ENCODE peak calls at places on chromosomes 12 and 14, in ten cellular contexts. One of them, this sample, is unnamed.

GRCh38 chr14:88545256-88545655 is 9.6 kb downstream of the PTPN21 start:
- DNase-seq in nephron progenitor cell: no peak
- DNase-seq in HFFc6: no peak
- DNase-seq in neural progenitor cell: no peak
- DNase-seq in H9: no peak
- DNase-seq in PC-3: no peak
- DNase-seq in B cell: no peak
- DNase-seq in lower leg skin: no peak
- DNase-seq in GM12865: no peak
- DNase-seq in mucosa of descending colon: no peak
- DNase-seq in this sample: no peak

GRCh38 chr12:60152756-60153155 is 556.9 kb downstream of the SLC16A7 start:
- DNase-seq in nephron progenitor cell: no peak
- DNase-seq in HFFc6: no peak
- DNase-seq in neural progenitor cell: no peak
- DNase-seq in H9: no peak
- DNase-seq in PC-3: peak
- DNase-seq in B cell: no peak
- DNase-seq in lower leg skin: no peak
- DNase-seq in GM12865: no peak
- DNase-seq in mucosa of descending colon: no peak
- DNase-seq in this sample: no peak

GRCh38 chr12:79949098-79949497 is 14.2 kb upstream of the PPP1R12A start:
- DNase-seq in nephron progenitor cell: no peak
- DNase-seq in HFFc6: no peak
- DNase-seq in neural progenitor cell: no peak
- DNase-seq in H9: no peak
- DNase-seq in PC-3: no peak
- DNase-seq in B cell: no peak
- DNase-seq in lower leg skin: no peak
- DNase-seq in GM12865: no peak
- DNase-seq in mucosa of descending colon: no peak
- DNase-seq in this sample: no peak

GRCh38 chr12:75662501-75663159 is 151.2 kb upstream of the KRR1 start:
- DNase-seq in nephron progenitor cell: no peak
- DNase-seq in HFFc6: no peak
- DNase-seq in neural progenitor cell: no peak
- DNase-seq in H9: no peak
- DNase-seq in PC-3: no peak
- DNase-seq in B cell: no peak
- DNase-seq in lower leg skin: no peak
- DNase-seq in GM12865: no peak
- DNase-seq in mucosa of descending colon: no peak
- DNase-seq in this sample: no peak

GRCh38 chr12:57888407-57889157 is 42.1 kb upstream of the CTDSP2 start:
- DNase-seq in nephron progenitor cell: no peak
- DNase-seq in HFFc6: peak
- DNase-seq in neural progenitor cell: peak
- DNase-seq in H9: peak
- DNase-seq in PC-3: peak
- DNase-seq in B cell: no peak
- DNase-seq in lower leg skin: peak
- DNase-seq in GM12865: peak
- DNase-seq in mucosa of descending colon: peak
- DNase-seq in this sample: no peak

GRCh38 chr12:68880660-68881325 is 52.2 kb downstream of the CPM start:
- DNase-seq in nephron progenitor cell: no peak
- DNase-seq in HFFc6: no peak
- DNase-seq in neural progenitor cell: no peak
- DNase-seq in H9: no peak
- DNase-seq in PC-3: peak
- DNase-seq in B cell: no peak
- DNase-seq in lower leg skin: no peak
- DNase-seq in GM12865: no peak
- DNase-seq in mucosa of descending colon: no peak
- DNase-seq in this sample: no peak

GRCh38 chr12:90090929-90091651 is 382.5 kb upstream of the ATP2B1 start:
- DNase-seq in nephron progenitor cell: no peak
- DNase-seq in HFFc6: peak
- DNase-seq in neural progenitor cell: peak
- DNase-seq in H9: no peak
- DNase-seq in PC-3: peak
- DNase-seq in B cell: no peak
- DNase-seq in lower leg skin: peak
- DNase-seq in GM12865: no peak
- DNase-seq in mucosa of descending colon: peak
- DNase-seq in this sample: no peak

GRCh38 chr12:123942277-123942653 is 30.4 kb downstream of the CCDC92 start:
- DNase-seq in nephron progenitor cell: no peak
- DNase-seq in HFFc6: peak
- DNase-seq in neural progenitor cell: no peak
- DNase-seq in H9: no peak
- DNase-seq in PC-3: peak
- DNase-seq in B cell: no peak
- DNase-seq in lower leg skin: no peak
- DNase-seq in GM12865: no peak
- DNase-seq in mucosa of descending colon: no peak
- DNase-seq in this sample: no peak

DNA sequence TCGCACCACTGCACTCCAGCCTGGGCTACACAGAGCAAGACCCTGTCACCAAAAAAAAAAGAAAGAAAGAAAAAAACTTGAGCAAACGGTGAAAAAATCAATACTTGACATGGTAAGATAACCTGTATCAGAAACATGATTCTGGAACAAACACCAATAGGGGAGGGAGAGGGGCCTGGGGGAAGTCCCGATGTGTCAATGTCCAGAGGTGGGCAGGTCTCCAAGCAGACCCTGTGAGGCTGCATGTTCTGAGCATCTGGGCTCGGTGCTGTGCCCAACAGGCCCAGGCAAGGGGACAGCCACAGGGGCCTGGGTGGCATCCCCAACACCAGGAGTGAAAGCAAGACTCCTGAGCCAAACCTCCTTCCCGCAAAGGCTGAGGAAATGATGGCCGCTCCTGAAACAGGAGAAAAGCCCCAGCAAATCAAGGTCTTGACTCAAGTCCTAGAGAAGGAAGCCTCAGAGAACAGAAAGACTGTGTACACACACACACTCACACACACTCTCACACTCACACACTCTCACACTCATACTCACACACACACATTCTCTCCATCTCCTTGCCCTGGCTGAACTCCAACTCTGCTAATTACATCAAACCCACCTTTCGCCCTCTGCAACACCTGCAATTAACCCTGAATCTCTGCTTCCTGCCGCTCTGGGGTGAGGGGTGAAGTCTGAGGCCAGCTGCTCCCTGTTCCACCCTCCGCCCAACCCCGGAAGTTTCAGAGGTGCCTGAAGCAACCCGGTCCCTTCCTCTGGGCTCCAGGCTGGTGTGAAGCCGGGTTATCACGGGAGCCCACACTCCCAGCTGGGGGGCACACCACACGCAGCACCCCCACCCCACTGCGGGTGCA is 20.4 kb downstream of the CCDC88C start:
- DNase-seq in nephron progenitor cell: no peak
- DNase-seq in HFFc6: no peak
- DNase-seq in neural progenitor cell: no peak
- DNase-seq in H9: peak
- DNase-seq in PC-3: no peak
- DNase-seq in B cell: peak
- DNase-seq in lower leg skin: no peak
- DNase-seq in GM12865: peak
- DNase-seq in mucosa of descending colon: peak
- DNase-seq in this sample: no peak
- TF ChIP-seq CTCF in nephron progenitor cell: no peak
- TF ChIP-seq CTCF in HFFc6: no peak
- TF ChIP-seq CTCF in neural progenitor cell: no peak
- TF ChIP-seq CTCF in H9: no peak
- TF ChIP-seq CTCF in PC-3: no peak
- TF ChIP-seq CTCF in B cell: no peak
- TF ChIP-seq CTCF in lower leg skin: no peak
- TF ChIP-seq CTCF in GM12865: no peak
- TF ChIP-seq CTCF in mucosa of descending colon: no peak
- TF ChIP-seq CTCF in this sample: no peak

GRCh38 chr12:47025349-47025748 is 54.1 kb upstream of the PCED1B start:
- DNase-seq in nephron progenitor cell: no peak
- DNase-seq in HFFc6: no peak
- DNase-seq in neural progenitor cell: no peak
- DNase-seq in H9: no peak
- DNase-seq in PC-3: no peak
- DNase-seq in B cell: no peak
- DNase-seq in lower leg skin: no peak
- DNase-seq in GM12865: no peak
- DNase-seq in mucosa of descending colon: no peak
- DNase-seq in this sample: no peak

GRCh38 chr12:47023944-47024343 is 55.5 kb upstream of the PCED1B start:
- DNase-seq in nephron progenitor cell: no peak
- DNase-seq in HFFc6: no peak
- DNase-seq in neural progenitor cell: no peak
- DNase-seq in H9: no peak
- DNase-seq in PC-3: peak
- DNase-seq in B cell: no peak
- DNase-seq in lower leg skin: no peak
- DNase-seq in GM12865: no peak
- DNase-seq in mucosa of descending colon: no peak
- DNase-seq in this sample: no peak

GRCh38 chr12:47023311-47023710 is 56.1 kb upstream of the PCED1B start:
- DNase-seq in nephron progenitor cell: no peak
- DNase-seq in HFFc6: no peak
- DNase-seq in neural progenitor cell: no peak
- DNase-seq in H9: no peak
- DNase-seq in PC-3: no peak
- DNase-seq in B cell: no peak
- DNase-seq in lower leg skin: no peak
- DNase-seq in GM12865: no peak
- DNase-seq in mucosa of descending colon: no peak
- DNase-seq in this sample: no peak

GRCh38 chr12:47025798-47026197 is 53.6 kb upstream of the PCED1B start:
- DNase-seq in nephron progenitor cell: no peak
- DNase-seq in HFFc6: no peak
- DNase-seq in neural progenitor cell: no peak
- DNase-seq in H9: no peak
- DNase-seq in PC-3: no peak
- DNase-seq in B cell: no peak
- DNase-seq in lower leg skin: no peak
- DNase-seq in GM12865: no peak
- DNase-seq in mucosa of descending colon: no peak
- DNase-seq in this sample: no peak

GRCh38 chr12:47024463-47024862 is 55.0 kb upstream of the PCED1B start:
- DNase-seq in nephron progenitor cell: no peak
- DNase-seq in HFFc6: no peak
- DNase-seq in neural progenitor cell: no peak
- DNase-seq in H9: no peak
- DNase-seq in PC-3: no peak
- DNase-seq in B cell: no peak
- DNase-seq in lower leg skin: no peak
- DNase-seq in GM12865: no peak
- DNase-seq in mucosa of descending colon: no peak
- DNase-seq in this sample: no peak
- TF ChIP-seq CTCF in nephron progenitor cell: no peak
- TF ChIP-seq CTCF in HFFc6: no peak
- TF ChIP-seq CTCF in neural progenitor cell: no peak
- TF ChIP-seq CTCF in H9: no peak
- TF ChIP-seq CTCF in PC-3: no peak
- TF ChIP-seq CTCF in B cell: no peak
- TF ChIP-seq CTCF in lower leg skin: no peak
- TF ChIP-seq CTCF in GM12865: no peak
- TF ChIP-seq CTCF in mucosa of descending colon: no peak
- TF ChIP-seq CTCF in this sample: no peak

GRCh38 chr14:77376771-77377501 is at the start of the genes SAMD15 and TMED8:
- DNase-seq in nephron progenitor cell: peak
- DNase-seq in HFFc6: peak
- DNase-seq in neural progenitor cell: peak
- DNase-seq in H9: peak
- DNase-seq in PC-3: peak
- DNase-seq in B cell: peak
- DNase-seq in lower leg skin: peak
- DNase-seq in GM12865: peak
- DNase-seq in mucosa of descending colon: peak
- DNase-seq in this sample: peak
- TF ChIP-seq CTCF in nephron progenitor cell: no peak
- TF ChIP-seq CTCF in HFFc6: peak
- TF ChIP-seq CTCF in neural progenitor cell: peak
- TF ChIP-seq CTCF in H9: peak
- TF ChIP-seq CTCF in PC-3: peak
- TF ChIP-seq CTCF in B cell: peak
- TF ChIP-seq CTCF in lower leg skin: no peak
- TF ChIP-seq CTCF in GM12865: no peak
- TF ChIP-seq CTCF in mucosa of descending colon: no peak
- TF ChIP-seq CTCF in this sample: peak

GRCh38 chr12:54723653-54724256 is 75.6 kb upstream of the DCD start:
- DNase-seq in nephron progenitor cell: no peak
- DNase-seq in HFFc6: no peak
- DNase-seq in neural progenitor cell: peak
- DNase-seq in H9: peak
- DNase-seq in PC-3: peak
- DNase-seq in B cell: peak
- DNase-seq in lower leg skin: no peak
- DNase-seq in GM12865: peak
- DNase-seq in mucosa of descending colon: no peak
- DNase-seq in this sample: peak

GRCh38 chr12:54719691-54720090 is 71.5 kb upstream of the DCD start:
- DNase-seq in nephron progenitor cell: no peak
- DNase-seq in HFFc6: no peak
- DNase-seq in neural progenitor cell: no peak
- DNase-seq in H9: no peak
- DNase-seq in PC-3: no peak
- DNase-seq in B cell: no peak
- DNase-seq in lower leg skin: no peak
- DNase-seq in GM12865: no peak
- DNase-seq in mucosa of descending colon: no peak
- DNase-seq in this sample: no peak

GRCh38 chr12:54721312-54721711 is 73.1 kb upstream of the DCD start:
- DNase-seq in nephron progenitor cell: no peak
- DNase-seq in HFFc6: no peak
- DNase-seq in neural progenitor cell: no peak
- DNase-seq in H9: no peak
- DNase-seq in PC-3: no peak
- DNase-seq in B cell: no peak
- DNase-seq in lower leg skin: no peak
- DNase-seq in GM12865: no peak
- DNase-seq in mucosa of descending colon: no peak
- DNase-seq in this sample: no peak

DNA sequence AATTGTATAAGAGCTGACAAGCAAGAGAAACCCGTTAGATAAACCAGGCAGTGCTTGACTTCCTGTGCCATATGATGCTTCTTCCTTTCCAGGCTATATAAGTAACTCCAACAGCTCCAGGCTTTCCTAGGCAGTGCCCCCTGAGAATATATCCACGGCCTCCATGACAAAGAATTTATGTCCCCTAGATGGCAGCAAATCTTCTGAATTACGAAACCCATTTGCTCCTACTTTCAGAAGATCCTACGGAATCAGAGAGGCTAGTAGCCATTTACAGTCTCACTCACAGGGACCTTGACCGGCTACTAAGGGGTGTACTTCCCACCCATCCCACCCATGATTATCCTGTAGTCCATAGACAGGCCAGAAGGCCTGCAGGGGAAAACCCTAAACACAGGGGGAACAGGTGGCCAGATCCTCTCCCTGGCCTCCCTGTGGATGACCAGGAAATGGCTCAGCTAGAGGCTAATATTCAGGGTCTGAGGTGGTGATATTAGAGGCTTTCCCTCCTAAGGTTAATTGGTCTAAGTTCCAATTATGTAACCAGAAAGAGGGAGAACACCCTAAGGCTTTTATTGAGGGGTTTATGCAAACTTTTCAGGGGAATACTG is 77.2 kb upstream of the DCD start:
- DNase-seq in nephron progenitor cell: peak
- DNase-seq in HFFc6: peak
- DNase-seq in neural progenitor cell: peak
- DNase-seq in H9: peak
- DNase-seq in PC-3: peak
- DNase-seq in B cell: no peak
- DNase-seq in lower leg skin: no peak
- DNase-seq in GM12865: no peak
- DNase-seq in mucosa of descending colon: no peak
- DNase-seq in this sample: no peak
- TF ChIP-seq CTCF in nephron progenitor cell: peak
- TF ChIP-seq CTCF in HFFc6: peak
- TF ChIP-seq CTCF in neural progenitor cell: peak
- TF ChIP-seq CTCF in H9: peak
- TF ChIP-seq CTCF in PC-3: peak
- TF ChIP-seq CTCF in B cell: peak
- TF ChIP-seq CTCF in lower leg skin: no peak
- TF ChIP-seq CTCF in GM12865: peak
- TF ChIP-seq CTCF in mucosa of descending colon: no peak
- TF ChIP-seq CTCF in this sample: peak

This sample was measured in neural crest cell.